ENCODE peak calls at places on chromosomes 12 and 14, in nine cellular contexts. G is uterus, Y is HepG2, R is gastrocnemius medialis, E is GM12878, P is tibial nerve, U is transverse colon, N is IMR-90, O is prostate gland. D is an unnamed sample. For H3K4me1 and H3K27me3, the result is how much of the 10 kb centered on the place peaks cover.

GRCh38 chr14:33432407-33433023 is 493.8 kb downstream of the NPAS3 start:
- DNase-seq in O (no peak), G (no peak), N (peak), E (no peak), R (no peak), Y (peak), U (peak), P (peak), D (no peak)

GRCh38 chr12:95396849-95397498 is 77.0 kb upstream of the METAP2 start:
- DNase-seq in Y (peak), R (no peak), U (no peak), N (peak), P (no peak), O (no peak), G (no peak), E (no peak), D (no peak)

GRCh38 chr12:68959457-68960161 is 26.6 kb upstream of the CPM start:
- DNase-seq in G (no peak), O (no peak), R (no peak), E (no peak), Y (no peak), N (no peak), P (no peak), U (no peak), D (no peak)

GRCh38 chr14:65356327-65356836 is 56.1 kb upstream of the FUT8 start:
- DNase-seq in N (peak), Y (peak), E (no peak), P (no peak), U (no peak), R (no peak), O (no peak), G (no peak), D (no peak)

GRCh38 chr12:50842637-50843493 is at the start of gene TMPRSS12:
- DNase-seq in P (no peak), O (peak), N (no peak), Y (no peak), R (no peak), U (no peak), E (no peak), G (no peak), D (peak)

GRCh38 chr14:61130512-61131260 is 149.6 kb downstream of the SLC38A6 start:
- DNase-seq in G (no peak), Y (no peak), O (peak), R (peak), N (no peak), U (no peak), P (no peak), E (no peak), D (no peak)

GRCh38 chr14:89303452-89304435 is 113.3 kb downstream of the FOXN3 start:
- DNase-seq in U (peak), E (peak), R (peak), O (peak), P (peak), G (peak), Y (peak), N (peak), D (peak)

GRCh38 chr12:47812797-47813490 is 6.8 kb downstream of the HDAC7 start:
- DNase-seq in Y (peak), G (peak), N (peak), P (peak), O (peak), E (peak), R (peak), U (peak), D (peak)

GRCh38 chr12:120650249-120650690 is 9.8 kb downstream of the CABP1 start:
- DNase-seq in Y (no peak), G (no peak), P (no peak), O (no peak), R (no peak), E (no peak), N (no peak), U (no peak), D (no peak)

GRCh38 chr12:63802012-63802608 is 22.4 kb downstream of the RXYLT1 start:
- DNase-seq in G (no peak), U (no peak), R (no peak), E (no peak), N (peak), O (no peak), Y (no peak), P (no peak), D (no peak)

GRCh38 chr14:71711131-71711530 is 221.1 kb upstream of the RGS6 start:
- DNase-seq in Y (no peak), E (no peak), N (no peak), P (no peak), U (no peak), O (no peak), G (no peak), R (no peak), D (no peak)

GRCh38 chr14:53180272-53181221 is 27.4 kb upstream of the DDHD1 start:
- DNase-seq in N (peak), Y (peak), P (no peak), G (no peak), U (peak), O (no peak), R (no peak), E (peak), D (no peak)

GRCh38 chr14:61476737-61477410 is 155.5 kb downstream of the PRKCH start:
- DNase-seq in Y (no peak), O (no peak), R (peak), G (peak), P (peak), U (peak), N (peak), E (no peak), D (no peak)

GRCh38 chr12:95318071-95318545 is 100.5 kb downstream of the VEZT start:
- DNase-seq in Y (peak), N (peak), U (no peak), G (no peak), E (no peak), P (no peak), O (peak), R (no peak), D (no peak)

GRCh38 chr14:25121342-25122129 is 71.6 kb upstream of the STXBP6 start:
- DNase-seq in O (no peak), P (no peak), G (no peak), E (no peak), U (no peak), Y (peak), N (peak), R (no peak), D (no peak)

GRCh38 chr12:58413794-58414193 is 472.4 kb downstream of the ATP23 start:
- DNase-seq in E (no peak), U (no peak), P (no peak), G (no peak), O (no peak), Y (no peak), R (no peak), N (peak), D (no peak)

GRCh38 chr14:45361727-45362126 is 108.7 kb upstream of the MIS18BP1 start:
- DNase-seq in U (no peak), Y (no peak), E (no peak), O (no peak), N (no peak), R (no peak), P (no peak), G (no peak), D (no peak)

GRCh38 chr14:59454131-59454530 is 11.0 kb downstream of the GPR135 start:
- DNase-seq in G (no peak), N (peak), U (no peak), Y (no peak), E (no peak), O (no peak), R (no peak), P (no peak), D (no peak)

GRCh38 chr12:64672925-64673409 is 62.7 kb downstream of the RASSF3 start:
- DNase-seq in N (peak), R (no peak), G (peak), U (peak), E (no peak), O (no peak), Y (peak), P (no peak), D (peak)

GRCh38 chr12:82993610-82994009 is 306.9 kb downstream of the TMTC2 start:
- DNase-seq in O (no peak), U (no peak), G (no peak), E (no peak), R (no peak), Y (no peak), P (no peak), N (no peak), D (no peak)

GRCh38 chr12:114381177-114381576 is 24.8 kb downstream of the TBX5 start:
- DNase-seq in P (no peak), G (no peak), U (no peak), O (no peak), Y (no peak), N (no peak), E (no peak), R (no peak), D (no peak)

GRCh38 chr12:28023156-28023887 is 50.8 kb upstream of the PTHLH start:
- DNase-seq in E (no peak), O (no peak), G (no peak), N (peak), Y (peak), P (no peak), R (no peak), U (no peak), D (no peak)

GRCh38 chr14:68260121-68260520 is 440.5 kb downstream of the RAD51B start:
- DNase-seq in G (no peak), Y (no peak), P (no peak), E (no peak), N (no peak), O (no peak), R (no peak), U (no peak), D (no peak)

GRCh38 chr12:12214635-12215131 is 52.2 kb downstream of the LRP6 start:
- DNase-seq in N (peak), G (no peak), U (no peak), Y (peak), E (peak), R (no peak), P (no peak), O (no peak), D (no peak)

GRCh38 chr12:109999649-109999971 is 380 bp downstream of the ANKRD13A start:
- DNase-seq in P (no peak), G (no peak), Y (no peak), O (no peak), N (no peak), E (no peak), U (no peak), R (no peak), D (peak)

GRCh38 chr12:121227294-121227693 is 17.4 kb downstream of the P2RX4 start:
- DNase-seq in G (no peak), U (peak), N (no peak), Y (peak), E (no peak), R (no peak), P (no peak), O (peak), D (no peak)

GRCh38 chr14:96274122-96274910 is 18.3 kb downstream of the BDKRB1 start:
- DNase-seq in G (no peak), R (no peak), E (no peak), P (peak), O (no peak), Y (no peak), U (no peak), N (peak), D (no peak)

GRCh38 chr12:109934026-109934425 is 34.0 kb downstream of the TCHP start:
- DNase-seq in R (no peak), E (no peak), O (no peak), G (no peak), U (no peak), Y (no peak), P (no peak), N (peak), D (no peak)

GRCh38 chr14:100827140-100827517 is 1.2 kb downstream of the MEG3 start:
- DNase-seq in R (no peak), O (no peak), U (no peak), N (peak), Y (no peak), P (no peak), E (no peak), G (no peak), D (no peak)

GRCh38 chr14:54867011-54867410 is 35.6 kb downstream of the GCH1 start:
- DNase-seq in P (no peak), G (no peak), O (no peak), N (peak), Y (no peak), R (no peak), E (no peak), U (no peak), D (no peak)

GRCh38 chr12:12086975-12087692 is 16.4 kb downstream of the BCL2L14 start:
- DNase-seq in G (no peak), E (no peak), P (no peak), Y (no peak), R (no peak), O (no peak), N (no peak), U (no peak), D (no peak)

GRCh38 chr14:47539065-47539464 is 136.3 kb downstream of the MDGA2 start:
- DNase-seq in Y (peak), U (no peak), E (no peak), P (no peak), N (no peak), R (no peak), G (no peak), O (no peak), D (no peak)

GRCh38 chr12:113068312-113068935 is 11.9 kb downstream of the DTX1 start:
- DNase-seq in E (no peak), Y (no peak), P (no peak), U (no peak), O (no peak), G (no peak), R (no peak), N (no peak), D (no peak)

GRCh38 chr14:25406818-25407217 is 356.9 kb upstream of the STXBP6 start:
- DNase-seq in E (no peak), Y (peak), N (peak), U (peak), R (no peak), G (no peak), O (no peak), P (no peak), D (no peak)

GRCh38 chr14:104135121-104135903 is 3.1 kb upstream of the KIF26A start:
- DNase-seq in Y (peak), O (no peak), E (no peak), U (no peak), G (no peak), P (no peak), R (no peak), N (no peak), D (peak)

GRCh38 chr14:49692191-49692757 is 646 bp upstream of the KLHDC1 start:
- DNase-seq in G (no peak), E (no peak), O (no peak), Y (no peak), N (peak), R (no peak), P (no peak), U (no peak), D (no peak)

GRCh38 chr14:49691031-49691430 is 1.9 kb upstream of the KLHDC1 start:
- DNase-seq in Y (no peak), G (no peak), U (no peak), N (no peak), P (no peak), O (no peak), R (no peak), E (no peak), D (no peak)

GRCh38 chr14:49688701-49689030 is 652 bp upstream of the POLE2 start:
- DNase-seq in U (no peak), O (no peak), P (no peak), R (no peak), G (no peak), Y (no peak), N (no peak), E (no peak), D (no peak)

GRCh38 chr14:49686425-49686824 is 1.6 kb downstream of the POLE2 start:
- DNase-seq in O (no peak), R (no peak), E (no peak), N (no peak), P (no peak), Y (no peak), U (no peak), G (no peak), D (no peak)

GRCh38 chr14:49687942-49688700 is at the start of gene POLE2:
- DNase-seq in N (peak), P (peak), G (peak), U (peak), Y (peak), R (peak), E (no peak), O (peak), D (peak)
- TF ChIP-seq POLR2A in N (no peak), P (no peak), G (no peak), U (peak), Y (peak), R (no peak), E (peak), O (no peak), D (peak)

DNA sequence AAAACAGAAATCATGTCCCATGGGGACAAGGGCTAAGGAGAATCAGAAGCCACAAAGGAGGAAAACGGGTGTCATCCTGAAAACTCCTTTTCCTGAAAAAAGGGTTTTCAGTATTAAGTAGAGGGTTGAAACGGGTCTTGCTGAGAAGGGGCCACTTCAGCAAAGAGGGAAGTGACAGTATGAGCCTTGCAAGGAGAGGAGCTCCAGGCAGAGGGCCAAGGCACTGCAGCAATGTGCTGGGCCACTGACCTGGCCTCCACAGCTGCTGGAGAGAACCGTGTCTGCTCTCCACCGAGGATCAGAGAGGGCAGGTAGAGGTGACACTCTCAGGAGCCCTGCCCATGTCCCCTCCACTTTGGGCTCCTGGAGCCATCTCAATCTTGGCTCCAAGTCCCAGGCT is 103.3 kb downstream of the NCOR2 start:
- DNase-seq in E (no peak), R (no peak), O (no peak), U (no peak), N (peak), G (no peak), P (no peak), Y (no peak), D (no peak)
- H3K4me1 ChIP-seq in E (under half), R (under half), O (under half), U (under half), N (under half), G (under half), P (under half), Y (under half), D (under half)

DNA sequence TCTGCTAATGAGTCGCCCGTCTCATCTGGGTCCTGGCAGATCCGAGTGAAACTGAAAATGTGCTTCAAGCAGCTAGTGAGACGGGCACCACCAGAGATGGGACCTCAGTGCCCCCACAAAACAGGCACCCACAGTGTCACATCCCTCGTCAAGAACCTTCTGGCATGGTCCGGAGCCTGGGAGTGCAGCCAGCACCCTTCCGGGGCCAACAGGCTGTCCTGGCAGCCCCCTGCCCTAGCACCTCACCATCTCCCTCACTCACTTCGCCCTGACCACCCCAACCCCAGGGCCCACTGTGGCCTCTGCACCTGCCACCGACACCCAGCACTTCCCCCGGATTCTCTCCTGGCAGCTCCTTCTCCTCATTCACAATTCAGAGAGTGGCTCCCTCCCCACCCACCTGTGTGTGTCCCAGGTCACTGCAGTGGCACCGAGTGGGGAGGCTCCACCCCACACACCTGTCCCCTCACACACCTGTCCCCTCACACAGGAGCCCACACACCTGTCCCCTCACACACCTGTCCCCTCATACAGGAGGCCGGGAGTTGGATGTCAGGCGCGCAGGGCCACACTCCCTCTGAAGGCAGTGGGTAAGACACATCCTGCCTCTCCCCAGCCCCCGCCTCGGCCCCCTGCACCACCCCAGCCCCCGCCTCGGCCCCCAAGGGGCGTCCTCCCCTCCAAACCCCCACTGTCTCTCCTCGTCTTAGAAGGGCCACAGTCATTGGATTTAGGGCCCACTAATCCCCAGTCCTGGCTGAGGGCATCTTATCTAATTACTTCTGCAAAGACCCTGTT is 7.9 kb downstream of the GALNT9 start:
- DNase-seq in U (no peak), G (no peak), P (no peak), R (no peak), E (no peak), Y (no peak), N (no peak), O (no peak), D (no peak)
- H3K27me3 ChIP-seq in U (under half), G (under half), P (under half), R (under half), E (under half), Y (half or more), N (under half), O (under half), D (half or more)

GRCh38 chr12:26831959-26832816 is 806 bp downstream of the ITPR2 start:
- DNase-seq in N (peak), U (peak), E (no peak), R (peak), P (peak), Y (peak), G (peak), O (peak), D (peak)
- TF ChIP-seq POLR2A in N (peak), U (peak), E (peak), R (peak), P (no peak), Y (peak), G (no peak), O (no peak), D (peak)

GRCh38 chr14:23445773-23446172 is 10.3 kb upstream of the MYH7 start:
- DNase-seq in Y (no peak), R (no peak), U (no peak), G (no peak), E (no peak), N (no peak), O (no peak), P (no peak), D (no peak)
- H3K4me1 ChIP-seq in Y (under half), R (under half), U (under half), G (under half), E (under half), N (under half), O (under half), P (under half), D (under half)

DNA sequence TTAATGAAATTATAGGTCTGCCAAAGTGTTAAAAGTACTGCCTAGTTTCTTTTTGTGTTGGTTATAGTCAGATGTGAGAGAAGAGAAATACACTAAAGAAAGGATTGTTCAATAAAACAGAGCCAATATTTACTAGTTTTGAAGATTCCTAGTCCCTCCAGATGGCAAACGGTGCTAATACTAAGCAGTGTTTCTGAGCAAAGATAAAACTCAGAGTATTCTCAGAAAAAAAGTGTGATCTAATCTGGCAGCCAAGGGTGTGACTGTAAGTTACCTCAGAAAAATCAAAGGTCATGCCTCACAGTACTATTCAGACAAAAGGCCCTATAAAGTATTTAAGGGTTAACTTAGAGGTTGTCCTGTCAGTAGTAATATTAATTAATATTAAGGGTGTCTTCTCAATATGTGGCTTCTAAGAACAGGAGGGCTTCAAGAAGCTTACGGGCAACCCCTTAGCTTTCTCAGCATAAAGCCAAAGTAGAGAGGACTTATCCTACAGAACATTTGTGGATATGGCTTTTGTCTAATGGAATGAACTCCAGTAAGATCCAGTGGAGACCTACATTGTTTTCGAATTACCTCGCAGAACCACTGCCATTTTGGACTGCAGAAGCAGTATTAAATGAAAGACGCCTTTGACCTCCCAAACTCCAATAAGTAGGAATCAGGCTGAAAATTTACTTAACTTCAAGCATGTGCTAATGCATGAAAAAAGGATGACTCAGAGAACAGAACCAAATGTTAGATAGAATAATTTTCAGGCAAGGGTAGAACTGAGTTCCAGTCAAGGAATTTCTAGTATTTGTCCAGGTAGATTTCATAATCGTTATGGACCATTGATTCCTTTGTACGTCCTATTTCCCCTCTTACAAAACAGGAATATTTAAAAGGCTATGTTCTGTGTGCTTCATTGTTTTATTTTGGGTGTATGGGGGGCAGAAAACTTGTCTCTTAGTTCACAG is 46.6 kb downstream of the USP15 start:
- DNase-seq in N (no peak), Y (no peak), G (no peak), O (no peak), U (no peak), E (no peak), R (no peak), P (no peak), D (no peak)
- H3K27me3 ChIP-seq in N (under half), Y (under half), G (under half), O (under half), U (under half), E (under half), R (under half), P (under half), D (under half)

D was measured in heart left ventricle.